ENCODE peak calls at places on chromosomes 5 and 9, in seven cellular contexts. One of them, this sample, is unnamed.

GRCh38 chr9:87635656-87636501 is 90.0 kb upstream of the CTSL start:
- DNase-seq in HuH-7.5: no peak
- DNase-seq in body of pancreas: no peak
- DNase-seq in activated CD8-positive, alpha-beta memory T cell treated with anti-CD3 and anti-CD28 coated beads, Interleukin-2, amount 50 U/mL, for 48 hours: no peak
- DNase-seq in iris pigment epithelial cell: no peak
- DNase-seq in amniotic stem cell: no peak
- DNase-seq in HFFc6: no peak
- DNase-seq in this sample: no peak

GRCh38 chr9:27276182-27277030 is 20.5 kb downstream of the EQTN start:
- DNase-seq in amniotic stem cell: peak; percentile 26
- DNase-seq in HuH-7.5: peak; percentile 6
- DNase-seq in HFFc6: peak; percentile 52
- DNase-seq in iris pigment epithelial cell: peak; percentile 63
- DNase-seq in activated CD8-positive, alpha-beta memory T cell treated with anti-CD3 and anti-CD28 coated beads, Interleukin-2, amount 50 U/mL, for 48 hours: no peak
- DNase-seq in body of pancreas: no peak
- DNase-seq in this sample: peak; percentile 51

GRCh38 chr9:72585737-72586136 is 64.3 kb downstream of the TMC1 start:
- DNase-seq in activated CD8-positive, alpha-beta memory T cell treated with anti-CD3 and anti-CD28 coated beads, Interleukin-2, amount 50 U/mL, for 48 hours: no peak
- DNase-seq in iris pigment epithelial cell: peak; percentile 78
- DNase-seq in amniotic stem cell: no peak
- DNase-seq in HuH-7.5: no peak
- DNase-seq in HFFc6: no peak
- DNase-seq in body of pancreas: peak; percentile 86
- DNase-seq in this sample: no peak

GRCh38 chr9:27714388-27714787 is 141.1 kb upstream of the C9orf72 start:
- DNase-seq in amniotic stem cell: no peak
- DNase-seq in activated CD8-positive, alpha-beta memory T cell treated with anti-CD3 and anti-CD28 coated beads, Interleukin-2, amount 50 U/mL, for 48 hours: no peak
- DNase-seq in HFFc6: no peak
- DNase-seq in HuH-7.5: no peak
- DNase-seq in body of pancreas: no peak
- DNase-seq in iris pigment epithelial cell: no peak
- DNase-seq in this sample: no peak

GRCh38 chr5:107919969-107920368 is 249.2 kb upstream of the EFNA5 start:
- DNase-seq in amniotic stem cell: no peak
- DNase-seq in iris pigment epithelial cell: no peak
- DNase-seq in activated CD8-positive, alpha-beta memory T cell treated with anti-CD3 and anti-CD28 coated beads, Interleukin-2, amount 50 U/mL, for 48 hours: no peak
- DNase-seq in body of pancreas: no peak
- DNase-seq in HuH-7.5: no peak
- DNase-seq in HFFc6: no peak
- DNase-seq in this sample: no peak

GRCh38 chr9:27539479-27540441 is 10.1 kb upstream of the MOB3B start:
- DNase-seq in HuH-7.5: no peak
- DNase-seq in activated CD8-positive, alpha-beta memory T cell treated with anti-CD3 and anti-CD28 coated beads, Interleukin-2, amount 50 U/mL, for 48 hours: no peak
- DNase-seq in body of pancreas: peak; percentile 31
- DNase-seq in amniotic stem cell: no peak
- DNase-seq in HFFc6: peak; percentile 50
- DNase-seq in iris pigment epithelial cell: peak; percentile 93
- DNase-seq in this sample: no peak

GRCh38 chr9:20570086-20570485 is 52.2 kb downstream of the MLLT3 start:
- DNase-seq in iris pigment epithelial cell: peak; percentile 45
- DNase-seq in body of pancreas: no peak
- DNase-seq in HuH-7.5: no peak
- DNase-seq in activated CD8-positive, alpha-beta memory T cell treated with anti-CD3 and anti-CD28 coated beads, Interleukin-2, amount 50 U/mL, for 48 hours: no peak
- DNase-seq in amniotic stem cell: no peak
- DNase-seq in HFFc6: peak; percentile 36
- DNase-seq in this sample: no peak

GRCh38 chr5:132069994-132070393 is 3.6 kb upstream of the CSF2 start:
- DNase-seq in amniotic stem cell: no peak
- DNase-seq in activated CD8-positive, alpha-beta memory T cell treated with anti-CD3 and anti-CD28 coated beads, Interleukin-2, amount 50 U/mL, for 48 hours: no peak
- DNase-seq in iris pigment epithelial cell: no peak
- DNase-seq in HuH-7.5: no peak
- DNase-seq in HFFc6: no peak
- DNase-seq in body of pancreas: no peak
- DNase-seq in this sample: no peak

GRCh38 chr5:13477118-13477737 is 467.3 kb downstream of the DNAH5 start:
- DNase-seq in amniotic stem cell: no peak
- DNase-seq in activated CD8-positive, alpha-beta memory T cell treated with anti-CD3 and anti-CD28 coated beads, Interleukin-2, amount 50 U/mL, for 48 hours: no peak
- DNase-seq in iris pigment epithelial cell: peak; percentile 62
- DNase-seq in HFFc6: peak; percentile 1
- DNase-seq in body of pancreas: no peak
- DNase-seq in HuH-7.5: no peak
- DNase-seq in this sample: no peak

GRCh38 chr9:92185681-92186080 is 70.5 kb upstream of the SPTLC1 start:
- DNase-seq in HuH-7.5: no peak
- DNase-seq in amniotic stem cell: no peak
- DNase-seq in iris pigment epithelial cell: no peak
- DNase-seq in body of pancreas: no peak
- DNase-seq in activated CD8-positive, alpha-beta memory T cell treated with anti-CD3 and anti-CD28 coated beads, Interleukin-2, amount 50 U/mL, for 48 hours: no peak
- DNase-seq in HFFc6: no peak
- DNase-seq in this sample: no peak

GRCh38 chr5:142998316-142998862 is 228.2 kb downstream of the ARHGAP26 start:
- DNase-seq in amniotic stem cell: no peak
- DNase-seq in body of pancreas: no peak
- DNase-seq in HuH-7.5: no peak
- DNase-seq in activated CD8-positive, alpha-beta memory T cell treated with anti-CD3 and anti-CD28 coated beads, Interleukin-2, amount 50 U/mL, for 48 hours: no peak
- DNase-seq in HFFc6: no peak
- DNase-seq in iris pigment epithelial cell: no peak
- DNase-seq in this sample: no peak

GRCh38 chr5:61817472-61818326 is 485.6 kb downstream of the ZSWIM6 start:
- DNase-seq in HFFc6: peak; percentile 57
- DNase-seq in activated CD8-positive, alpha-beta memory T cell treated with anti-CD3 and anti-CD28 coated beads, Interleukin-2, amount 50 U/mL, for 48 hours: no peak
- DNase-seq in amniotic stem cell: peak; percentile 9
- DNase-seq in HuH-7.5: peak; percentile 17
- DNase-seq in body of pancreas: peak; percentile 63
- DNase-seq in iris pigment epithelial cell: peak; percentile 54
- DNase-seq in this sample: peak; percentile 1

GRCh38 chr9:33229359-33230120 is 10.4 kb upstream of the SPINK4 start:
- DNase-seq in HuH-7.5: no peak
- DNase-seq in activated CD8-positive, alpha-beta memory T cell treated with anti-CD3 and anti-CD28 coated beads, Interleukin-2, amount 50 U/mL, for 48 hours: no peak
- DNase-seq in body of pancreas: peak; percentile 97
- DNase-seq in amniotic stem cell: no peak
- DNase-seq in iris pigment epithelial cell: no peak
- DNase-seq in HFFc6: no peak
- DNase-seq in this sample: no peak

GRCh38 chr5:151660616-151661015 is 26.1 kb downstream of the SPARC start:
- DNase-seq in iris pigment epithelial cell: peak; percentile 70
- DNase-seq in activated CD8-positive, alpha-beta memory T cell treated with anti-CD3 and anti-CD28 coated beads, Interleukin-2, amount 50 U/mL, for 48 hours: no peak
- DNase-seq in HFFc6: peak; percentile 86
- DNase-seq in amniotic stem cell: peak; percentile 50
- DNase-seq in HuH-7.5: no peak
- DNase-seq in body of pancreas: no peak
- DNase-seq in this sample: peak; percentile 57

GRCh38 chr9:38467404-38467803 is 43.1 kb upstream of the IGFBPL1 start:
- DNase-seq in HuH-7.5: no peak
- DNase-seq in activated CD8-positive, alpha-beta memory T cell treated with anti-CD3 and anti-CD28 coated beads, Interleukin-2, amount 50 U/mL, for 48 hours: no peak
- DNase-seq in body of pancreas: no peak
- DNase-seq in iris pigment epithelial cell: no peak
- DNase-seq in amniotic stem cell: no peak
- DNase-seq in HFFc6: no peak
- DNase-seq in this sample: no peak

GRCh38 chr5:51172853-51173635 is 210.2 kb upstream of the ISL1 start:
- DNase-seq in activated CD8-positive, alpha-beta memory T cell treated with anti-CD3 and anti-CD28 coated beads, Interleukin-2, amount 50 U/mL, for 48 hours: no peak
- DNase-seq in amniotic stem cell: no peak
- DNase-seq in HuH-7.5: no peak
- DNase-seq in HFFc6: no peak
- DNase-seq in iris pigment epithelial cell: no peak
- DNase-seq in body of pancreas: no peak
- DNase-seq in this sample: no peak

GRCh38 chr5:75616961-75617660 is 5.9 kb downstream of the ANKDD1B start:
- DNase-seq in amniotic stem cell: no peak
- DNase-seq in HuH-7.5: no peak
- DNase-seq in iris pigment epithelial cell: peak; percentile 41
- DNase-seq in activated CD8-positive, alpha-beta memory T cell treated with anti-CD3 and anti-CD28 coated beads, Interleukin-2, amount 50 U/mL, for 48 hours: no peak
- DNase-seq in body of pancreas: no peak
- DNase-seq in HFFc6: no peak
- DNase-seq in this sample: no peak

GRCh38 chr5:83096660-83097334 is 19.4 kb downstream of the XRCC4 start:
- DNase-seq in amniotic stem cell: no peak
- DNase-seq in activated CD8-positive, alpha-beta memory T cell treated with anti-CD3 and anti-CD28 coated beads, Interleukin-2, amount 50 U/mL, for 48 hours: no peak
- DNase-seq in HFFc6: peak; percentile 15
- DNase-seq in body of pancreas: no peak
- DNase-seq in HuH-7.5: no peak
- DNase-seq in iris pigment epithelial cell: peak; percentile 30
- DNase-seq in this sample: no peak

GRCh38 chr5:143002459-143003327 is 232.5 kb downstream of the ARHGAP26 start:
- DNase-seq in amniotic stem cell: peak; percentile 49
- DNase-seq in HuH-7.5: peak; percentile 10
- DNase-seq in HFFc6: peak; percentile 64
- DNase-seq in activated CD8-positive, alpha-beta memory T cell treated with anti-CD3 and anti-CD28 coated beads, Interleukin-2, amount 50 U/mL, for 48 hours: no peak
- DNase-seq in body of pancreas: no peak
- DNase-seq in iris pigment epithelial cell: peak; percentile 90
- DNase-seq in this sample: no peak

GRCh38 chr5:68533571-68534051 is 318.1 kb downstream of the PIK3R1 start:
- DNase-seq in HuH-7.5: no peak
- DNase-seq in activated CD8-positive, alpha-beta memory T cell treated with anti-CD3 and anti-CD28 coated beads, Interleukin-2, amount 50 U/mL, for 48 hours: no peak
- DNase-seq in body of pancreas: no peak
- DNase-seq in amniotic stem cell: no peak
- DNase-seq in iris pigment epithelial cell: no peak
- DNase-seq in HFFc6: no peak
- DNase-seq in this sample: no peak

GRCh38 chr5:127814225-127814973 is 111.2 kb downstream of the CCDC192 start:
- DNase-seq in amniotic stem cell: no peak
- DNase-seq in HuH-7.5: no peak
- DNase-seq in HFFc6: no peak
- DNase-seq in iris pigment epithelial cell: no peak
- DNase-seq in body of pancreas: no peak
- DNase-seq in activated CD8-positive, alpha-beta memory T cell treated with anti-CD3 and anti-CD28 coated beads, Interleukin-2, amount 50 U/mL, for 48 hours: no peak
- DNase-seq in this sample: no peak

GRCh38 chr9:78215706-78216105 is 20.2 kb upstream of the CEP78 start:
- DNase-seq in iris pigment epithelial cell: peak; percentile 22
- DNase-seq in HuH-7.5: no peak
- DNase-seq in HFFc6: peak; percentile 71
- DNase-seq in amniotic stem cell: peak; percentile 61
- DNase-seq in body of pancreas: no peak
- DNase-seq in activated CD8-positive, alpha-beta memory T cell treated with anti-CD3 and anti-CD28 coated beads, Interleukin-2, amount 50 U/mL, for 48 hours: no peak
- DNase-seq in this sample: no peak

GRCh38 chr5:89755024-89755423 is 654.5 kb downstream of the CETN3 start:
- DNase-seq in body of pancreas: no peak
- DNase-seq in amniotic stem cell: no peak
- DNase-seq in activated CD8-positive, alpha-beta memory T cell treated with anti-CD3 and anti-CD28 coated beads, Interleukin-2, amount 50 U/mL, for 48 hours: no peak
- DNase-seq in iris pigment epithelial cell: no peak
- DNase-seq in HFFc6: no peak
- DNase-seq in HuH-7.5: no peak
- DNase-seq in this sample: no peak

GRCh38 chr5:94620257-94620656 is 1.8 kb downstream of the SLF1 start:
- DNase-seq in iris pigment epithelial cell: no peak
- DNase-seq in HFFc6: no peak
- DNase-seq in amniotic stem cell: no peak
- DNase-seq in body of pancreas: no peak
- DNase-seq in HuH-7.5: no peak
- DNase-seq in activated CD8-positive, alpha-beta memory T cell treated with anti-CD3 and anti-CD28 coated beads, Interleukin-2, amount 50 U/mL, for 48 hours: no peak
- DNase-seq in this sample: no peak

GRCh38 chr5:104513194-104513602 is 950.6 kb upstream of the NUDT12 start:
- DNase-seq in iris pigment epithelial cell: peak; percentile 70
- DNase-seq in amniotic stem cell: peak; percentile 19
- DNase-seq in HuH-7.5: no peak
- DNase-seq in body of pancreas: no peak
- DNase-seq in activated CD8-positive, alpha-beta memory T cell treated with anti-CD3 and anti-CD28 coated beads, Interleukin-2, amount 50 U/mL, for 48 hours: no peak
- DNase-seq in HFFc6: no peak
- DNase-seq in this sample: no peak

GRCh38 chr5:154117930-154118329 is 72.6 kb upstream of the GALNT10 start:
- DNase-seq in amniotic stem cell: no peak
- DNase-seq in HFFc6: no peak
- DNase-seq in activated CD8-positive, alpha-beta memory T cell treated with anti-CD3 and anti-CD28 coated beads, Interleukin-2, amount 50 U/mL, for 48 hours: no peak
- DNase-seq in iris pigment epithelial cell: no peak
- DNase-seq in body of pancreas: no peak
- DNase-seq in HuH-7.5: no peak
- DNase-seq in this sample: no peak